ENCODE peak calls at places on chromosome 18, in seven cellular contexts. G is neuronal stem cell, L is mesendoderm, M is mesenchymal stem cell, Y is IMR-90, Z is H1, J is trophoblast cell. C is an unnamed sample.

GRCh38 chr18:46688853-46689525 is 32.0 kb upstream of the LOXHD1 start:
- DNase-seq in G (no peak), L (no peak), M (no peak), Y (no peak), Z (no peak), J (no peak), C (no peak)

GRCh38 chr18:33239298-33239697 is 201.2 kb downstream of the CCDC178 start:
- DNase-seq in G (no peak), L (no peak), M (no peak), Y (no peak), Z (no peak), J (no peak), C (no peak)

GRCh38 chr18:62426191-62426488 is 96.7 kb upstream of the ZCCHC2 start:
- DNase-seq in G (no peak), L (no peak), M (no peak), Y (no peak), Z (no peak), J (no peak), C (no peak)

GRCh38 chr18:40529478-40529877 is 1425.6 kb upstream of the PIK3C3 start:
- DNase-seq in G (no peak), L (peak), M (peak), Y (peak), Z (no peak), J (peak), C (no peak)

GRCh38 chr18:45255142-45255890 is 360.0 kb upstream of the SLC14A2 start:
- DNase-seq in G (no peak), L (peak), M (peak), Y (peak), Z (no peak), J (peak), C (no peak)

GRCh38 chr18:11976882-11977281 is 4.4 kb upstream of the IMPA2 start:
- DNase-seq in G (no peak), L (no peak), M (peak), Y (peak), Z (no peak), J (peak), C (no peak)

GRCh38 chr18:12001400-12001799 is 20.1 kb downstream of the IMPA2 start:
- DNase-seq in G (no peak), L (no peak), M (no peak), Y (no peak), Z (no peak), J (no peak), C (no peak)

GRCh38 chr18:11714244-11714918 is 25.3 kb downstream of the GNAL start:
- DNase-seq in G (no peak), L (peak), M (no peak), Y (no peak), Z (no peak), J (no peak), C (no peak)

GRCh38 chr18:32929213-32929612 is 156.4 kb upstream of the KLHL14 start:
- DNase-seq in G (no peak), L (no peak), M (no peak), Y (no peak), Z (no peak), J (no peak), C (no peak)

GRCh38 chr18:41121116-41121826 is 833.8 kb upstream of the PIK3C3 start:
- DNase-seq in G (peak), L (no peak), M (peak), Y (peak), Z (no peak), J (no peak), C (no peak)

GRCh38 chr18:45054595-45054994 is 373.9 kb downstream of the SETBP1 start:
- DNase-seq in G (no peak), L (no peak), M (no peak), Y (no peak), Z (no peak), J (peak), C (no peak)

GRCh38 chr18:69817335-69817935 is 130.2 kb downstream of the CD226 start:
- DNase-seq in G (no peak), L (peak), M (peak), Y (peak), Z (no peak), J (no peak), C (no peak)

GRCh38 chr18:55863876-55864275 is 275.9 kb upstream of the TCF4 start:
- DNase-seq in G (no peak), L (no peak), M (peak), Y (peak), Z (no peak), J (no peak), C (no peak)

GRCh38 chr18:3671181-3671580 is 221.2 kb downstream of the TGIF1 start:
- DNase-seq in G (no peak), L (no peak), M (peak), Y (peak), Z (no peak), J (no peak), C (no peak)

GRCh38 chr18:6650756-6651155 is 78.8 kb upstream of the ARHGAP28 start:
- DNase-seq in G (no peak), L (no peak), M (no peak), Y (no peak), Z (no peak), J (peak), C (no peak)

GRCh38 chr18:5879479-5879882 is 15.8 kb downstream of the TMEM200C start:
- DNase-seq in G (no peak), L (peak), M (peak), Y (peak), Z (no peak), J (peak), C (no peak)

GRCh38 chr18:7524786-7525185 is 42.3 kb upstream of the PTPRM start:
- DNase-seq in G (no peak), L (no peak), M (peak), Y (no peak), Z (no peak), J (no peak), C (no peak)

GRCh38 chr18:50453014-50453680 is 78.3 kb downstream of the SKA1 start:
- DNase-seq in G (no peak), L (no peak), M (no peak), Y (no peak), Z (no peak), J (no peak), C (no peak)
- H2BK120ac ChIP-seq in G (no peak), L (no peak), M (no peak), Y (no peak), Z (no peak), J (no peak), C (no peak)

GRCh38 chr18:57791192-57791591 is 11.9 kb downstream of the ATP8B1 start:
- DNase-seq in G (no peak), L (no peak), M (no peak), Y (no peak), Z (no peak), J (no peak), C (no peak)

GRCh38 chr18:57789105-57789504 is 14.0 kb downstream of the ATP8B1 start:
- DNase-seq in G (no peak), L (no peak), M (peak), Y (peak), Z (no peak), J (no peak), C (no peak)

GRCh38 chr18:57791911-57792310 is 11.2 kb downstream of the ATP8B1 start:
- DNase-seq in G (no peak), L (no peak), M (no peak), Y (no peak), Z (no peak), J (no peak), C (no peak)

GRCh38 chr18:57790316-57790715 is 12.8 kb downstream of the ATP8B1 start:
- DNase-seq in G (no peak), L (no peak), M (no peak), Y (no peak), Z (no peak), J (no peak), C (no peak)

DNA sequence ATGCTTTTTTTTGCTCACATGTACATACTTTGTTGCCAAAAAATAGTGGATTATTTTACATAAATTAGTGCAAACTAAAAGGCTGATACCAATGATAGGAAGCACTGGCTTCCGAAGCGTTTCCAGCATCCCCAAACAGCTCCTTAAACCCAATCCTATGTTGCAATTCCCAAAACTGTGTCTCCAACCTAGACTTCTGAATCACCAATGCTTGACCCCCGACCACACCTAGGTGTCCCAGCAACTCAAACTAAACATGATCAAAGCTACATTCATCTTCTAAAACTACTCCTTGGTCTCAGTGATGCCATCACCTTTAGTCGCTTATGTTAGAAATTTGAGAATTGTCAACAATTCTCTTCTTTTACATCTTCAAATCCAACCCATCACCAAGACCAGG is 13.4 kb downstream of the ATP8B1 start:
- DNase-seq in G (no peak), L (no peak), M (no peak), Y (no peak), Z (no peak), J (no peak), C (no peak)
- H3K27ac ChIP-seq in G (no peak), L (no peak), M (peak), Y (peak), Z (no peak), J (no peak), C (no peak)

GRCh38 chr18:78939105-78939504 is 40.5 kb upstream of the SALL3 start:
- DNase-seq in G (no peak), L (no peak), M (no peak), Y (no peak), Z (no peak), J (no peak), C (no peak)
- H2BK120ac ChIP-seq in G (no peak), L (no peak), M (no peak), Y (no peak), Z (no peak), J (no peak), C (no peak)

GRCh38 chr18:13530879-13531387 is 195.4 kb downstream of the FAM210A start:
- DNase-seq in G (peak), L (peak), M (no peak), Y (peak), Z (peak), J (peak), C (peak)
- H3K27ac ChIP-seq in G (no peak), L (no peak), M (no peak), Y (no peak), Z (no peak), J (no peak), C (no peak)

DNA sequence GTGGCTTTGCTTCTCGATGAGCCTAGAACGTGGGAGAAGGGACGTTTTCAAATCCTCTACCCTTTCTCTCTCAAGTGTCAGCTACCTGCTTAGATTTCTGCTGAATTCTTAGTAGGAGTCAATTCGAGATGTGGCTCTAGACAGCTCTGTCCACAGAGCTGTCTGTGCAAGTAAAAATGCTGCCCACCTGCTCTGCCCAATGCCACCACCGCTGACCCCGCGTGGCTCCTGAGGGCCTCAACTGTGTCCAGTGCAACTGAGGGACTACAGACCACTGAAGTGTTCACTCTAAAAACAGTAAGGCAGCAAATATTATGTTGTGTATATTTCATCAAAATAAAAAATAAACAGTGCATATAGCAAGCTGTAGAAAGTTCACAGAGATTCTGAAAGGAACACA is 266.3 kb downstream of the ZNF516 start:
- DNase-seq in G (no peak), L (no peak), M (no peak), Y (no peak), Z (no peak), J (no peak), C (no peak)
- H2BK120ac ChIP-seq in G (no peak), L (no peak), M (no peak), Y (no peak), Z (no peak), J (no peak), C (no peak)

GRCh38 chr18:50192903-50193795 is 1.8 kb downstream of the MYO5B start:
- DNase-seq in G (no peak), L (no peak), M (no peak), Y (no peak), Z (no peak), J (no peak), C (peak)

GRCh38 chr18:50194623-50195532 is at the start of gene MYO5B:
- DNase-seq in G (peak), L (peak), M (no peak), Y (no peak), Z (no peak), J (peak), C (peak)

GRCh38 chr18:50195689-50196088 is 742 bp upstream of the MYO5B start:
- DNase-seq in G (no peak), L (no peak), M (no peak), Y (no peak), Z (no peak), J (no peak), C (no peak)

GRCh38 chr18:50196261-50196660 is 1.3 kb upstream of the MYO5B start:
- DNase-seq in G (no peak), L (no peak), M (no peak), Y (no peak), Z (no peak), J (no peak), C (no peak)

DNA sequence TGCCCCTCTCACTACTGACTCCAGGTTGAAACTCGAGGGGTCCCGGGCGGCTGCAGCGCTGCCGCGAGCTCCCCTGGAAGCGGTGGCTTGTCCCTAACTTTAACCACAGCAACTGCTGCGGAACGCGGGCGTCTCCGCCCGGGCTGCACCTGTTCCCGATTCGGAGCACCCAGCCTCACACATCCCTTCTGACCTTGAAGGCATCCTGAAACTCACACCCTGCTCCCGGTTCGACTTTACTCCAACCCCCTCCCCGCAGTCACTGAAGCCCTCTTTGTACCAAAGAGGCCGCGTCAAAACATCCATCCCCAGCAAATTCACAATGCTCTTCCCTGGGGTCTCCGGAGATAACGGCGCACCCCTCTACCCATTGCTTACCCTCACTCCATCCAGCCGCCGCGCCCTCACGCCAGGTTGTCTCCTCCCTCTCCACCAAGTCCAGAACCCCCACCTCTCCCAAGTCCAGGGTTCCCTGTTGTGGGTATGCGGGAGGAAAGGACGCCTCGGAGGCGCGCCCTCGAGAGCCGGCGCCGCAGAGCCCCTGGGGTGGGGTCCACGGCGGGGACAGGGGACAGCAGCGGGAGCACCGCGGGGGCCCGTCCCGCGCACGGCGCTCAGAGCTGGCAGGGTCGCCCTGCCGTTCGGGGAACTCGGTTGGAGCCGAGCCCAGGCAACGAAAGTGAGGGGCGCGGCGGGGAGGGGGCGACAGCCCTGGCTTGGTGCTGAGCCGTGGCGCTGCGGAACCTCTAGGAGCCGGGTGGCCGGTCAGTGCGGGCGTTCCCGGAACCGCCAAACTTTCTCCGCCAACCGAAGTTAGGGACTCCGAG is 938 bp downstream of the MYO5B start:
- DNase-seq in G (peak), L (peak), M (no peak), Y (no peak), Z (no peak), J (peak), C (peak)
- H3K27ac ChIP-seq in G (no peak), L (no peak), M (no peak), Y (no peak), Z (no peak), J (no peak), C (no peak)

DNA sequence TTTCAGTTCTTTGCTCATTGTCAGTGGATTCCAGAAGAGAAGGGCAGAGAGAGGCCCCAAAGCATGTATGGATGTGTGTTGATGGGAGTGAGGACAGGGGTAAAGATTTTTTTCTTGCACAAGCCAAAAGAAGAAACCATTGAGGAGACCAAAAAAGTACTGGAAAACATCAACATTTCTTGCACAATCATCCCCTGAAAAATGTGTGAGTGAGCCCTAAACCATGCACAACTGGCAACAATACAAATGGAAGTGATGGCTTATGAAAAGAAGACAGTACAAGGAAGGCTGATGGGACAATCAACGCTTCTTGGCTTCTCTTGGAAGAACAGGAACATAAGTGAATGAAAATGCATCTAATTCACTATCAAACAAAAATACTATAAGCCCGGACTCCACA is 5.6 kb upstream of the SMAD7 start:
- DNase-seq in G (no peak), L (no peak), M (peak), Y (peak), Z (no peak), J (no peak), C (no peak)
- H2BK120ac ChIP-seq in G (no peak), L (no peak), M (no peak), Y (peak), Z (no peak), J (no peak), C (no peak)

GRCh38 chr18:77129150-77129551 is 3.4 kb downstream of the MBP start:
- DNase-seq in G (no peak), L (no peak), M (peak), Y (peak), Z (no peak), J (peak), C (no peak)

GRCh38 chr18:77132369-77133050 is at the start of gene MBP:
- DNase-seq in G (no peak), L (peak), M (no peak), Y (no peak), Z (no peak), J (peak), C (peak)

GRCh38 chr18:77131652-77132368 is 773 bp downstream of the MBP start:
- DNase-seq in G (no peak), L (no peak), M (peak), Y (no peak), Z (no peak), J (peak), C (no peak)

GRCh38 chr18:77131100-77131651 is 1.4 kb downstream of the MBP start:
- DNase-seq in G (no peak), L (no peak), M (no peak), Y (no peak), Z (no peak), J (peak), C (no peak)

DNA sequence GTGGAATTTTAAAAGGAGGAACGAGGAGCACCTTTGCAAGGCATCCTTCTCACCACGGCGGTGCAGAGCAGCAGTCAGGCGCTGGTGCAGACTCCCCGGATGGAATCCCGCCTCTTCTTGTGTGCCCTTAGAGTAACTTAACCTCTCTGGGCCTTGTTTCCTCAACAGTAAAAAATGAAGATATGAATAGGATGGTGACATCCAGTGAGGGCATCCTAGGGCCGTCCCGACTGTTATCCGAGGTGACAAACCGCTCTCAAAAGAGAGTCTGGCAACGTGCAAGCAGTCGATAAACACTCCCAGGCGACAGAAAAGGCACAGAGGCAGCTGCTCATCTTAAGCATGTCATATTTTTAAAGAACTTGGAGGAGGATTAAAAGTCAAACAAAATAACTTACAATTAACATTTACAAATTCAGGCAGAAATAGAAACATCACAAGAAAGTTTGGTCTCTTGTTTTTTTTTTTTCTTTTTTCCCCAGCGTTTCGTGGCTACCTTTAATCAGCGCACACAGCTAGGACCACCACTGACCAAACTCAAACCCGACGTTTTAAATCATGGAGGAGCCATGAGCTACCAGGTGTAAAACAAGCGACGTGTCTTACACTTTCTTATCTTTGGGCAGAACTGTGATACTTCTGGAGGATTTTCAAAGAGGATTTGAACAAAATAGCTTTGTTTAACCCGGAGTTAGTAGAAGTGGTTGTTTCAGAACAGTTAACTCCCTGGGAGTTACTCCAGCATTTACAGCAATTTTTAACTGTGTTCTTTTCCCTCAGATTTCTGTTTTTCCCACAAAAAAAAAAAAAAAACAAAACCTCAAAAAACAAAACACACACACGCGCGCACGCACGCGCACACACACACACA is 2.1 kb downstream of the MBP start:
- DNase-seq in G (no peak), L (no peak), M (no peak), Y (no peak), Z (no peak), J (no peak), C (no peak)
- H3K27ac ChIP-seq in G (no peak), L (no peak), M (no peak), Y (no peak), Z (no peak), J (no peak), C (no peak)

GRCh38 chr18:36139251-36139650 is 9.6 kb downstream of the ELP2 start:
- DNase-seq in G (no peak), L (no peak), M (no peak), Y (no peak), Z (no peak), J (peak), C (no peak)
- H2BK120ac ChIP-seq in G (no peak), L (no peak), M (no peak), Y (no peak), Z (no peak), J (no peak), C (no peak)

C was measured in H9.